ENCODE peak calls at places on chromosomes 13 and 19, in nine cellular contexts. One of them, this sample, is unnamed.

GRCh38 chr13:100363351-100363750 is 225.2 kb downstream of the GGACT start:
- DNase-seq in ACHN: no peak
- DNase-seq in frontal cortex: no peak
- DNase-seq in pulmonary artery endothelial cell: no peak
- DNase-seq in occipital lobe: no peak
- DNase-seq in cardiac fibroblast: peak
- DNase-seq in substantia nigra: no peak
- DNase-seq in lower leg skin: no peak
- DNase-seq in thyroid gland: no peak
- DNase-seq in this sample: no peak

GRCh38 chr19:48900477-48901452 is 653 bp downstream of the NUCB1 start:
- DNase-seq in occipital lobe: no peak
- DNase-seq in frontal cortex: no peak
- DNase-seq in thyroid gland: no peak
- DNase-seq in cardiac fibroblast: peak
- DNase-seq in pulmonary artery endothelial cell: no peak
- DNase-seq in substantia nigra: no peak
- DNase-seq in ACHN: peak
- DNase-seq in lower leg skin: no peak
- DNase-seq in this sample: no peak

GRCh38 chr19:38290631-38291147 is 13.4 kb upstream of the C19orf33 start:
- DNase-seq in frontal cortex: no peak
- DNase-seq in occipital lobe: no peak
- DNase-seq in cardiac fibroblast: peak
- DNase-seq in pulmonary artery endothelial cell: no peak
- DNase-seq in ACHN: peak
- DNase-seq in substantia nigra: no peak
- DNase-seq in thyroid gland: peak
- DNase-seq in lower leg skin: peak
- DNase-seq in this sample: no peak

GRCh38 chr13:113489549-113490495 is 689 bp downstream of the DCUN1D2 start:
- DNase-seq in occipital lobe: no peak
- DNase-seq in thyroid gland: peak
- DNase-seq in cardiac fibroblast: peak
- DNase-seq in ACHN: peak
- DNase-seq in lower leg skin: no peak
- DNase-seq in pulmonary artery endothelial cell: no peak
- DNase-seq in substantia nigra: peak
- DNase-seq in frontal cortex: peak
- DNase-seq in this sample: no peak

GRCh38 chr13:49435992-49436391 is 7.9 kb downstream of the CAB39L start:
- DNase-seq in substantia nigra: no peak
- DNase-seq in thyroid gland: no peak
- DNase-seq in cardiac fibroblast: peak
- DNase-seq in frontal cortex: no peak
- DNase-seq in lower leg skin: no peak
- DNase-seq in occipital lobe: no peak
- DNase-seq in pulmonary artery endothelial cell: no peak
- DNase-seq in ACHN: no peak
- DNase-seq in this sample: no peak

GRCh38 chr19:44588753-44589112 is 24.6 kb upstream of the IGSF23 start:
- DNase-seq in frontal cortex: no peak
- DNase-seq in lower leg skin: no peak
- DNase-seq in ACHN: peak
- DNase-seq in cardiac fibroblast: no peak
- DNase-seq in occipital lobe: no peak
- DNase-seq in thyroid gland: no peak
- DNase-seq in pulmonary artery endothelial cell: no peak
- DNase-seq in substantia nigra: no peak
- DNase-seq in this sample: no peak

GRCh38 chr19:58509731-58510083 is 2.1 kb downstream of the SLC27A5 start:
- DNase-seq in occipital lobe: no peak
- DNase-seq in frontal cortex: no peak
- DNase-seq in substantia nigra: no peak
- DNase-seq in lower leg skin: no peak
- DNase-seq in ACHN: no peak
- DNase-seq in thyroid gland: no peak
- DNase-seq in pulmonary artery endothelial cell: no peak
- DNase-seq in cardiac fibroblast: no peak
- DNase-seq in this sample: no peak

GRCh38 chr13:101473458-101473857 is 21.0 kb downstream of the ITGBL1 start:
- DNase-seq in ACHN: peak
- DNase-seq in lower leg skin: no peak
- DNase-seq in occipital lobe: no peak
- DNase-seq in thyroid gland: peak
- DNase-seq in frontal cortex: no peak
- DNase-seq in cardiac fibroblast: peak
- DNase-seq in substantia nigra: peak
- DNase-seq in pulmonary artery endothelial cell: no peak
- DNase-seq in this sample: no peak

GRCh38 chr13:96093296-96094006 is 3.5 kb downstream of the HS6ST3 start:
- DNase-seq in cardiac fibroblast: peak
- DNase-seq in pulmonary artery endothelial cell: no peak
- DNase-seq in occipital lobe: no peak
- DNase-seq in lower leg skin: no peak
- DNase-seq in substantia nigra: no peak
- DNase-seq in thyroid gland: no peak
- DNase-seq in frontal cortex: no peak
- DNase-seq in ACHN: no peak
- DNase-seq in this sample: no peak

GRCh38 chr13:29359181-29359580 is 236.3 kb downstream of the SLC7A1 start:
- DNase-seq in cardiac fibroblast: no peak
- DNase-seq in frontal cortex: no peak
- DNase-seq in thyroid gland: peak
- DNase-seq in substantia nigra: no peak
- DNase-seq in ACHN: no peak
- DNase-seq in lower leg skin: no peak
- DNase-seq in occipital lobe: no peak
- DNase-seq in pulmonary artery endothelial cell: no peak
- DNase-seq in this sample: no peak

GRCh38 chr13:33611016-33611805 is 206.7 kb upstream of the RFC3 start:
- DNase-seq in substantia nigra: peak
- DNase-seq in cardiac fibroblast: peak
- DNase-seq in frontal cortex: peak
- DNase-seq in lower leg skin: no peak
- DNase-seq in ACHN: no peak
- DNase-seq in occipital lobe: peak
- DNase-seq in thyroid gland: peak
- DNase-seq in pulmonary artery endothelial cell: peak
- DNase-seq in this sample: no peak

GRCh38 chr13:81396172-81396571 is 1055.2 kb upstream of the SPRY2 start:
- DNase-seq in pulmonary artery endothelial cell: no peak
- DNase-seq in substantia nigra: no peak
- DNase-seq in thyroid gland: no peak
- DNase-seq in occipital lobe: no peak
- DNase-seq in ACHN: no peak
- DNase-seq in cardiac fibroblast: no peak
- DNase-seq in lower leg skin: no peak
- DNase-seq in frontal cortex: no peak
- DNase-seq in this sample: no peak

GRCh38 chr19:11964858-11965645 is at the start of gene ZNF763:
- DNase-seq in lower leg skin: peak
- DNase-seq in pulmonary artery endothelial cell: peak
- DNase-seq in ACHN: no peak
- DNase-seq in substantia nigra: peak
- DNase-seq in frontal cortex: peak
- DNase-seq in occipital lobe: peak
- DNase-seq in cardiac fibroblast: peak
- DNase-seq in thyroid gland: peak
- DNase-seq in this sample: no peak